ENCODE peak calls at places on chromosomes 12 and 14, in five cellular contexts. X is IMR-90, O is right lobe of liver, N is esophagus muscularis mucosa, W is spleen. U is an unnamed sample.
A peak's percentile ranks its signal among the peaks of the same experiment; 100 is the strongest.

GRCh38 chr12:72602616-72603015 is 330.4 kb downstream of the TRHDE start:
- DNase-seq in X (no peak), O (no peak), N (no peak), W (no peak), U (no peak)

GRCh38 chr12:630656-631632 is 32.3 kb downstream of the NINJ2 start:
- DNase-seq in X (no peak), O (no peak), N (no peak), W (peak; percentile 96), U (no peak)

GRCh38 chr12:102061096-102061555 is 665 bp downstream of the WASHC3 start:
- DNase-seq in X (peak; percentile 1), O (no peak), N (no peak), W (no peak), U (no peak)

GRCh38 chr12:1457901-1458300 is 136.5 kb downstream of the FBXL14 start:
- DNase-seq in X (peak; percentile 90), O (no peak), N (no peak), W (no peak), U (no peak)

GRCh38 chr14:89365071-89365801 is 51.8 kb downstream of the FOXN3 start:
- DNase-seq in X (peak; percentile 59), O (no peak), N (no peak), W (no peak), U (no peak)

GRCh38 chr12:104575442-104575841 is 118.7 kb downstream of the CHST11 start:
- DNase-seq in X (no peak), O (no peak), N (no peak), W (no peak), U (no peak)

GRCh38 chr12:74896186-74896585 is 313.5 kb downstream of the KCNC2 start:
- DNase-seq in X (peak; percentile 42), O (no peak), N (no peak), W (no peak), U (no peak)

GRCh38 chr12:54159140-54159539 is 29.6 kb downstream of the SMUG1 start:
- DNase-seq in X (no peak), O (no peak), N (no peak), W (no peak), U (no peak)

GRCh38 chr12:94147991-94148840 is at the start of gene PLXNC1:
- DNase-seq in X (peak; percentile 31), O (peak; percentile 80), N (no peak), W (peak; percentile 96), U (no peak)

GRCh38 chr14:70640938-70641547 is 673 bp upstream of the TTC9 start:
- DNase-seq in X (peak; percentile 58), O (peak; percentile 37), N (peak; percentile 87), W (peak; percentile 85), U (no peak)

GRCh38 chr14:45252356-45253069 is 489 bp downstream of the MIS18BP1 start:
- DNase-seq in X (peak; percentile 5), O (no peak), N (no peak), W (peak; percentile 76), U (no peak)

GRCh38 chr12:87801860-87802720 is 227.1 kb downstream of the C12orf50 start:
- DNase-seq in X (no peak), O (no peak), N (no peak), W (no peak), U (no peak)

GRCh38 chr12:128798543-128799341 is 25.0 kb downstream of the SLC15A4 start:
- DNase-seq in X (no peak), O (no peak), N (no peak), W (no peak), U (no peak)
- TF ChIP-seq CTCF in X (peak; percentile 13), O (peak; percentile 5), N (no peak), W (no peak), U (no peak)

DNA sequence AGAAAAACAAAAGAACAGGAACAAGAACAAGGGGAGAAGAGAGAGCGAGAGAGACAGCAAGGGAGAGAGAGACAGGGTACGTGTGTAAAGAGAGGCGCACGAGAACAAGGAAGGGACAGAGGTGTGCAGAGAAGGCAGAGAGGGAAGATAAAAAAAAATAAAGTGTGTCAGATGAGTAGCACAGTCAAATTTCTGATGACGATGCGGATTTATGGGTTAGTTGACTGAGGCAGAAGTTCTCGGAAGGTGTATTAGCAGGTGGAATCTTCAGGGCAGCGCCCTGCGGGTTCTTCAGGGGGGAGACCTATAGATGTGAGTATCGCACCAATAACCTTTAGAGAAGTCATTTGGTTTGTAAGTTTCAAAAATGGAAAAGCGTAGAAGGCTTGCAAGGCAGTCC is 44.8 kb downstream of the PRKAB1 start:
- DNase-seq in X (no peak), O (no peak), N (no peak), W (no peak), U (no peak)
- H3K4me1 ChIP-seq in X (peaks cover 3% of the 10 kb centered on the region), O (no peaks in the 10 kb centered on the region), N (peaks cover 15% of the 10 kb centered on the region), W (peaks cover 4% of the 10 kb centered on the region), U (no peaks in the 10 kb centered on the region)

GRCh38 chr12:113161415-113162016 is 12.0 kb downstream of the CFAP73 start:
- DNase-seq in X (no peak), O (no peak), N (no peak), W (no peak), U (no peak)
- TF ChIP-seq POLR2A in X (no peak), O (no peak), N (no peak), W (no peak), U (no peak)

DNA sequence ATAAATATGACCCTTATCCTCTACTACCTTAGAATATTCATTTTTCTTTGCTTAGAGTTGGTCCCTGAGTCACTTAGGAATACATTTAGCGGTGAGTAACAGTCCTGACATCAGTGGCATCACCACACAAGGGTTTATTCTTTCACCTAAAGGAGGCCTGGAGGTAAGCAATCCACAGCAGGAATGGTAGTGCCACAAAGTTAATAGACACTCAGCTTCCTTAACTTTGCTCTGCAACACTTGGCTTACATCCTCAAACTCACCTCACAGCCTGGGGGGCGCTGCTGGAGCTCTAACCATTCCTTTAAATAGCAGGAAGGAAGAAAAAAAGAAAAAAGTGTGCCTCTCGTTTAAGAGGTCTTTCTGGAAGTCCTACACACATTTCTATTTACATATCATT is 29.1 kb downstream of the BBOF1 start:
- DNase-seq in X (peak; percentile 53), O (no peak), N (no peak), W (no peak), U (no peak)
- TF ChIP-seq CTCF in X (peak; percentile 9), O (no peak), N (no peak), W (no peak), U (no peak)

GRCh38 chr14:94080606-94081385 is at the start of the genes DDX24 and IFI27L1:
- DNase-seq in X (peak; percentile 93), O (peak; percentile 97), N (peak; percentile 99), W (peak; percentile 99), U (no peak)

GRCh38 chr14:94077111-94077821 is 3.7 kb downstream of the DDX24 start:
- DNase-seq in X (no peak), O (no peak), N (no peak), W (no peak), U (no peak)

GRCh38 chr14:94075008-94075407 is 6.0 kb downstream of the DDX24 start:
- DNase-seq in X (no peak), O (no peak), N (no peak), W (no peak), U (no peak)

GRCh38 chr14:94079891-94080605 is 954 bp downstream of the DDX24 start:
- DNase-seq in X (peak; percentile 42), O (no peak), N (no peak), W (no peak), U (no peak)

DNA sequence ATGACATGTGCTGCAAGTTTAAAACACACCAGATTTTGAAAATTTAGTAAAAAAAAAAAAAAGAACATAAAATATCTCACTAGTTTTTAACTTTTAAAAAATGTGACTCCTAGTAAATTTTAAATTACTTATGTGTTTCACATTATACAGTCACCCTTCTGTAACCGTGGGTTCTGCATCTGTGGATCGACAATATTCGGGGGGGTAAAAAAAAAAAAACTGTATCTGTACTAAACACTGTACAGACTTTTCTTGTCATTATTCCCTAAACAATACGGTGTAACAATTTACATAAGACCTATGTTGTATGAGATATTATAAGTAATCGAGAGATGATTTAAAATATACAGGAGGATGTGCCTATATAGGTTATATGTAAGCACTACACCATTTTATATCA is 3.2 kb downstream of the DDX24 start:
- DNase-seq in X (no peak), O (no peak), N (no peak), W (no peak), U (no peak)
- H3K4me1 ChIP-seq in X (peaks cover 6% of the 10 kb centered on the region), O (no peaks in the 10 kb centered on the region), N (peaks cover 49% of the 10 kb centered on the region), W (peaks cover 67% of the 10 kb centered on the region), U (peaks cover 51% of the 10 kb centered on the region)

DNA sequence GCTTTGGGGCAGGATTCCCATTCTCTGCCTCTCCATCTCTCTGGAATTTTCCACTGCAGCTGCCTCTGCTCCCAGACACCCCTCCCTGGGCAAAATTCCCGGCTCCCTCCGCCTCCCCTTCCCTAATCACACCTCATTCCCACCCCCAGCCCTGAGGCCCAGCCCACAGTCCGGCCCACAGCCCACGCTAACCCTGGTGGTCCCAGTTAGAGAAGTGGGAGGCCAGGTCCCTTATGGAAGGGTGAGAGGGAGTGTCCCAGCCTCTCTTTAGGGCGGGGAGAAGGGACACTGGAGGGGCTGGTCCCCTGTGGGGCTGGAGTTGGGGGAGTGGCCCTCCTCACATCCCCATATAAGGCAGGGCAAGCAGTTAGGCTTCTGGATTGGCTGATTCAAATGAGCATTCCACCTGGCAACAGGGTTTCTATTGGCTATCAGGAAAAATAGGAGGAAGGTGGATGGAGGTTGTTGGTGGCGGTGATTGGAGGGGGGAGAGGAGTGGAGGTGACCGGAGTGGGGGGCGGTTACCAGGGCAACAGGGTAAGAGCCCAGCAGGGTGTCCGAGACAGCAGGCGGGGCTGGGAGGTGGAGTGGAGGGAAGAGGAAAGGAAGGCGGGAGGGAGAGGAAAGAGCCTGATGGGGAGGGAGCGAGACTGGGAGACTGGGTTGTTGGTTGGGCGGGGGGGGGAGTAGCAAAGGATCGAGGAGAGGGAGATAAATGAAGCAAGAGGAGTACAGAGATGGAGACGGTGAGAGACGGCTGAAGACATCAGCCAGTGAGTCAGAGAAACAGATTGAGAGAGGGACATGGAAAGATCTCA is 1.9 kb upstream of the PTMS start:
- DNase-seq in X (peak; percentile 99), O (peak; percentile 93), N (peak; percentile 98), W (peak; percentile 85), U (peak; percentile 99)
- TF ChIP-seq POLR2A in X (no peak), O (no peak), N (no peak), W (no peak), U (peak; percentile 22)

DNA sequence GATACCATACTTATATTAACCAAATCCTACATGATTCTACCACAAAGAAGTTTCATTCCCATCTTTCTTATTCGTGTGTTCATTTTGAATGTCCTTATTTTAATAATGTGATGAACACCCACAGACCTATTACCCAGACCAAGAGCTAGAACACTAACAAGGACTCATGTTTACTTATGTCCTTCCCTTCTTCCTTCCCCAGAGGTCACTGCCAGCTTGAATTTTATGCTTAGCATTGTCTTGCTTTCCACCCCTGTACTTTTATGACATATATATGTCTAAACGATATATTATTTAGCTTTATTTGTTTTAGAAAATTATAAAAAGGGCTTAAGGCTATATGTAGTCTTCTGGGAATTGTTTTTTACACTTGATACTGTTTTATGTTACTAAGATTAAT is 238.6 kb downstream of the LRIG3 start:
- DNase-seq in X (no peak), O (no peak), N (no peak), W (no peak), U (no peak)
- TF ChIP-seq CTCF in X (no peak), O (peak; percentile 26), N (no peak), W (no peak), U (no peak)

GRCh38 chr14:53925201-53925766 is 31.3 kb downstream of the BMP4 start:
- DNase-seq in X (no peak), O (no peak), N (no peak), W (no peak), U (no peak)
- H3K4me1 ChIP-seq in X (peaks cover 13% of the 10 kb centered on the region), O (no peaks in the 10 kb centered on the region), N (no peaks in the 10 kb centered on the region), W (peaks cover 3% of the 10 kb centered on the region), U (peaks cover 14% of the 10 kb centered on the region)

U was measured in vagina.